ENCODE peak calls at places on chromosomes 1 and 21, in six cellular contexts. T, S, H, L, O and C are unnamed samples. For H3K27me3 and H3K9me3, the result is how much of the 10 kb centered on the place peaks cover.

GRCh38 chr21:27365394-27365793 is 398.5 kb upstream of the ADAMTS5 start:
- DNase-seq in T (no peak), S (no peak), H (no peak), O (no peak), L (no peak), C (no peak)

GRCh38 chr1:61100578-61100977 is 18.2 kb downstream of the NFIA start:
- DNase-seq in S (no peak), O (no peak), L (no peak), H (no peak), T (no peak), C (no peak)

GRCh38 chr1:211148371-211148770 is 14.4 kb upstream of the KCNH1 start:
- DNase-seq in O (no peak), S (no peak), T (no peak), L (no peak), H (no peak), C (no peak)

GRCh38 chr1:15951341-15952153 is 24.4 kb downstream of the ZBTB17 start:
- DNase-seq in S (no peak), H (peak), L (peak), T (peak), O (no peak), C (no peak)

GRCh38 chr1:42765832-42766722 is 751 bp downstream of the P3H1 start:
- DNase-seq in S (peak), H (no peak), T (peak), L (peak), O (peak), C (peak)

GRCh38 chr1:194862129-194862528 is 1675.7 kb upstream of the B3GALT2 start:
- DNase-seq in T (no peak), S (no peak), L (no peak), H (no peak), O (no peak), C (no peak)

GRCh38 chr1:52141513-52142219 is at the start of gene ZFYVE9:
- DNase-seq in L (peak), T (peak), H (peak), O (peak), S (peak), C (peak)

GRCh38 chr1:165851034-165851658 is 23.7 kb downstream of the UCK2 start:
- DNase-seq in L (no peak), S (no peak), O (no peak), H (no peak), T (no peak), C (no peak)

GRCh38 chr1:97930472-97930871 is 9.6 kb upstream of the DPYD start:
- DNase-seq in L (no peak), T (no peak), O (no peak), S (no peak), H (no peak), C (no peak)

GRCh38 chr1:19610282-19610978 is 33.7 kb upstream of the NBL1 start:
- DNase-seq in S (no peak), O (no peak), H (no peak), L (no peak), T (no peak), C (no peak)

DNA sequence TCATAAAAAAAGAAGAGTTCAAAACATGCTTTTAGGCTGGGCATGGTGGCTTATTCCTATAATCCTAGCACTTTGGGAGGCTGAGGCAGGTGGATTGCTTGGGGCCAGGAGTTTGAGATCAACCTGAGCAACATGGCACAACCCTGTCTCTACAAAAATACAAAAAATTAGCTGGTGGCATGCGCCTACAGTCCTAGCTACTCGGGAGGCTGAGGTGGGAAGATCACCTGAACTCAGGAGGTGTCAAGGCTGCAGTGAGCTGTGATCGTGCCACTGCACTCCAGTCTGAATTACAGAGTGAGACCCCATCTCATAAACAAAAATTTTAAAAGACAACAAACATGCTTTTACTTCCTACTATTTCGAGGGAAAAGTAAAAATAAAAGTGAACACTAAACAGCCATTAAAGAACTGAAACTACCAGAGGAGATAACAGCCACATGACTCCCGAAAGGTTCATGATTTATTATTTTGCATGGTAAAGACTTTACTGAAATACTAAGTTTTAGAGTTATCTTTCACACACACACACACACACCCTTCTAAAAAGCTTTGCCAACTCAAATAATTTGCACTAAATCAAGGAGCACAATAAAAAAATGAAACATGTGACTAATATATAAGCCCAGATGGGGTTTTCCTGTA is 48.1 kb downstream of the USP1 start:
- DNase-seq in L (no peak), T (no peak), H (no peak), O (no peak), S (no peak), C (no peak)
- H3K4me3 ChIP-seq in L (no peak), T (no peak), H (no peak), O (no peak), S (no peak), C (no peak)

DNA sequence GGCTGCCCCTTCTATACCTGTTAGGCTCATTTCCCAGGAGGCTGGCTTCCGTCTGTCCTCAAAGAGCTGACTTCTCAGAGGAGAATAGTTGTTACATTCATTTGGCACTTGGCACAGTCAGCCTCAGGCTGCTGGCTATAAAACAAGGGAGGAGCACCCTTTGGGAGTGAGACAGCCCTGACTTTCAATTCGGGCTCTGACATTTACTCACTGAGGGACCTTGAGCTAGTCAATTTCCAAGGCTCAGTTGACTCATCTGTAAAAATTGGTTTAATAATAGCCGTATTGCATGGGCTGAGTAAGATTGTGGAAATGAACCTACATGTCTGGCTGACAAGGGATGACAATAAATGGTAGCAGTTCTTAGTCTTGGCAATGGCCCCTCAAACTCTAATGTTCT is 13.7 kb downstream of the ALX3 start:
- DNase-seq in S (no peak), H (no peak), L (no peak), O (no peak), T (no peak), C (peak)
- H3K27me3 ChIP-seq in S (under half), H (under half), L (under half), O (under half), T (under half), C (under half)

GRCh38 chr1:213568929-213569815 is 418.6 kb upstream of the PROX1 start:
- DNase-seq in T (no peak), S (no peak), H (no peak), O (no peak), L (no peak), C (no peak)

GRCh38 chr1:213561870-213562269 is 425.9 kb upstream of the PROX1 start:
- DNase-seq in T (no peak), L (no peak), O (no peak), H (no peak), S (no peak), C (no peak)

GRCh38 chr1:213569816-213570150 is 418.0 kb upstream of the PROX1 start:
- DNase-seq in S (no peak), O (no peak), T (no peak), L (no peak), H (no peak), C (no peak)

GRCh38 chr1:213560226-213560625 is 427.5 kb upstream of the PROX1 start:
- DNase-seq in S (no peak), H (no peak), L (no peak), O (no peak), T (no peak), C (no peak)

GRCh38 chr1:213564215-213564659 is 423.5 kb upstream of the PROX1 start:
- DNase-seq in L (no peak), T (peak), S (no peak), O (peak), H (no peak), C (no peak)
- H3K9me3 ChIP-seq in L (under half), T (under half), S (half or more), O (under half), H (under half), C (under half)

GRCh38 chr21:46065993-46066842 is 31.7 kb upstream of the COL6A2 start:
- DNase-seq in L (no peak), T (peak), H (no peak), S (no peak), O (no peak), C (no peak)
- H3K4me3 ChIP-seq in L (peak), T (no peak), H (no peak), S (peak), O (no peak), C (no peak)

DNA sequence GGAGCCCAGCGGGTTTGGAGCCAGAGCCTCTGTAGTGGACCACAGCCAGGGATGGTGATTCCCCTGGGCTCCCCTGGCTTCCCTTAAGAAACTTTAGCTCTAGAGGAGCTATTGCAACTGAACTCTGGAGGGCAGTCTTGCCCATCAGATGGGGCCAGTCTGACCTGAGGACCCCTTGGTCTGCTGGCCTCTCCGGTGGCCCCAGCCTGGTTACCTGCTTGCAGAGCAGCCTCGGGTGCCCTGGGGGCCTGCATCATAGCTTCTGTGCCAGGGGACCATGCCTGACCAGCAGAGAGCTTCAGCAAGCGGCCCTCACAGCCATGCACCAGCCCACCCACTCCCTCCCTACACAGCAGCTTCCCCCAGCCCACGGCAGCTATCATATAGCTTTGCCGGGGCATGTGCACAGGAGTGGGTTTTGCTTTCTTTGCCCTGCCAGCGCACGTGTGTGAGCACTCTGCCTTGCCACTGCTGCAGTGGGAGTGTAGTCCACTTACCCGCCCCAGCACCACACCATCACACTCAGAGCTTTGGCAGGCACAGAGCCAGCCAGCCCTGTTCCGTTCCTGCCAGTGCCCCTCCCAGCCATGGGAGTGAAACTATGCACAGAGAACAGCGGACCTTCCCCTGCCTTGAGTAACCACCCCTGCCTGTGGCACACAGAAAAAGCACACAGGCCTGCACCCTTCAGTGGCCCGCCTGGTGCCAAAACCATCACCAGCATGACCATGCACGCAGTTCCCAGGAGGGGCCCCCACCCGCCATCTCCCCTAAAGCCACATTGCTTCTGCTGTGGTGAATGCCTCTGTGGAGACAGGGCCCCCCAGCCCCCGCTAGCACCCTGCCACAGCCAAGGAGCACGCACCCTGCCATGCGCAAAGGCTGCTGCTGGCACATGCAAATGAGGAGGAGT is 442.9 kb upstream of the NEGR1 start:
- DNase-seq in S (no peak), T (peak), O (no peak), H (peak), L (no peak), C (no peak)
- H3K27me3 ChIP-seq in S (under half), T (under half), O (under half), H (under half), L (under half), C (under half)

GRCh38 chr21:34132905-34133304 is 59.5 kb downstream of the MRPS6 start:
- DNase-seq in S (no peak), O (no peak), T (no peak), L (no peak), H (no peak), C (no peak)

GRCh38 chr21:34133802-34134201 is 60.4 kb downstream of the MRPS6 start:
- DNase-seq in S (no peak), H (no peak), T (no peak), L (no peak), O (no peak), C (no peak)

GRCh38 chr21:34131586-34131985 is 58.2 kb downstream of the MRPS6 start:
- DNase-seq in S (no peak), T (no peak), O (no peak), L (no peak), H (no peak), C (no peak)

GRCh38 chr21:34132202-34132601 is 58.8 kb downstream of the MRPS6 start:
- DNase-seq in H (no peak), L (no peak), T (no peak), O (no peak), S (no peak), C (no peak)

DNA sequence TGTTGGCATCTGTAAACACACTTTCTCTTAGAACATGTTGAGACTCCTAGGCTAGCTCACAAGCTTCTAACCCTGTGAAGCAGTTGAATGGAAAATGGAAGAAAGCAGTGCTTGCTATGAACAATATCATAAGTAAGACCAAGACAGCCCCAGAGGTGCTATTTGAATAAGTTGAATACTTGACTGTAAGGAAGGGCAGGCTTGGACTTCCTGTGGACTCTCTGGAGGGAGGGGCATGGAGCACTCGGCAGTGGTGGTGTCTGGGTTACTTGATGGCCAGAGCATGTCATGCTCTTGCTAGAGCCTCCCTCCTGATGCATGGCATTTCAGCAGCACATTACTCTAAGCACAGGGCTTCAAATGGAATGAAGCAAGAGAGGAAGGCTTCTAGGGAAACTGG is 60.0 kb downstream of the MRPS6 start:
- DNase-seq in T (no peak), S (no peak), H (no peak), L (no peak), O (no peak), C (no peak)
- H3K9me3 ChIP-seq in T (under half), S (under half), H (under half), L (under half), O (under half), C (under half)

GRCh38 chr1:54410359-54410758 is 4.2 kb upstream of the SSBP3 start:
- DNase-seq in H (no peak), T (no peak), O (no peak), L (no peak), S (no peak), C (no peak)

GRCh38 chr1:54407957-54408700 is 1.9 kb upstream of the SSBP3 start:
- DNase-seq in O (no peak), S (no peak), H (no peak), T (peak), L (no peak), C (peak)

GRCh38 chr1:54408701-54409066 is 2.5 kb upstream of the SSBP3 start:
- DNase-seq in O (no peak), H (no peak), S (no peak), T (no peak), L (no peak), C (no peak)

GRCh38 chr1:54407201-54407956 is 1.2 kb upstream of the SSBP3 start:
- DNase-seq in S (peak), O (peak), T (peak), H (peak), L (peak), C (peak)

GRCh38 chr1:54409156-54410142 is 3.3 kb upstream of the SSBP3 start:
- DNase-seq in L (peak), T (peak), H (no peak), O (no peak), S (no peak), C (no peak)
- H3K4me3 ChIP-seq in L (no peak), T (peak), H (no peak), O (no peak), S (no peak), C (no peak)

DNA sequence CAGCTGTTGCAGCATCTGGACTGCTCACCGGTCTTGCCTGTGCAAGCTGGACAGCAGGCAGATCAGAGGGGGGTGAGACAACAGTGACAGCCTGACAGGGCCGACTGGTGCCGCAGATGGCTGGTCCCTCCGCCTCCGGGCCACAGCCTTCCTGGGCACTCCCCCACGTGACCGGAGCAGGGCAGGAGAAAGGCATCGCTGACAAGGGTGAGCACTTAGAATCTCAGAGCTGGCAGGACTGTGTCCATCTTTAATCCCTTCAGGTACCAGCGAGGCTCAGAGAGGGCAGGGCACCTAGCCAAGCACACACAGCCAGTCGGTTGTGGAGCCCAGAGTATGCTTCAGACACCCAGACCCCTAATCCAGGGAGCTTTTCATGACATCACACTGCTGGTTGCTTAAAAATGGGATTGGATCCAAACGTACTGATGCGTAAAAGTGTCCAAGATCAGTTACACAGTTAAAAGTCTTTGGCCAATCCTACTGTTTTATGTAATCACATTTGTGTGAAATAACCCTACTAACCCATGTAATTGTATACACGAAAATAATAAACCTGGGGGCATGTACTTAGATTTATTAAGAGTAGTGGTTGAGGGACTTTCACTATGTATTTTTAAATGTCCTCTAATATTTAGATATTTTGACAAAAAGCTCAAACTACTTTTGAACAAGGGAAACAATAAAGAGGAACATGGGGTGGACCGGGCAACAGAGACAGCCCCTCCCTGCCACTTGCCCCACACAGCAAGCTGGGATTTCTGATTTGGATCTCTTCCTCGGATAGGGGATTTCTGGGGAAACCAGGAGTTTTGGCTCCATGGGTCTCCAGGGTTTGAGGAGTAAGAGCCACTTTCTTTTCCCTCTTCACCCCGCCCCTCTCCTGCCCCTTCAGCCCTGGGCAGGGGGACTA is 758 bp upstream of the CNTN2 start:
- DNase-seq in H (no peak), L (no peak), O (peak), T (no peak), S (no peak), C (no peak)
- H3K27me3 ChIP-seq in H (half or more), L (under half), O (under half), T (half or more), S (half or more), C (under half)

DNA sequence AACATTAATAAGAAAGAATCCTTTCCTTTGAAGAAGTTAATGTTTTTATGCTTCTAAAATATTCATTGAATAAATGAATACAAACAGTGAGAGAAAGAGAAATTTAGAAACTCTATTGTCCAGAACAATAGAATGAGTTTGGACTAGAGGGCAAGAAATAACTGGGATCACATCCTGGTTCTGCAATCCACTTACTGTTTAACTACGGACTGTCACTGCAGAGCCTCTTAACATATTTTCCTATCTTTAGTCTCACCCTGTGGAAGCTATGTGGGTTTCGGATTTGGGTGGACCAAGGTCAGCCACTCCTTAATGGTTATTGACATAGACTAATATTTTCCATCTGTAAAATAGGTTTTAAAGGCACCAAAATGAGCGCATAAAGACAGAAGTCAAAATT is 116.6 kb downstream of the UBE2U start:
- DNase-seq in O (no peak), T (no peak), H (no peak), S (no peak), L (no peak), C (no peak)
- H3K9me3 ChIP-seq in O (under half), T (under half), H (under half), S (under half), L (under half), C (under half)

GRCh38 chr1:197129698-197130097 is 16.8 kb downstream of the ASPM start:
- DNase-seq in S (no peak), O (no peak), T (no peak), L (no peak), H (no peak), C (no peak)
- H3K4me3 ChIP-seq in S (no peak), O (no peak), T (no peak), L (no peak), H (no peak), C (no peak)